ENCODE peak calls at places on chromosomes 2 and 18, in seven cellular contexts. T, H, V, R, P, K and B are unnamed samples.

GRCh38 chr2:146964494-146964893 is 880.3 kb upstream of the ACVR2A start:
- DNase-seq in T (no peak), P (no peak), V (no peak), K (no peak), H (no peak), R (no peak), B (no peak)

GRCh38 chr2:39512434-39512935 is 75.4 kb upstream of the MAP4K3 start:
- DNase-seq in V (peak), T (no peak), H (no peak), K (no peak), P (no peak), R (no peak), B (no peak)

GRCh38 chr2:181628590-181629585 is 28.0 kb downstream of the CERKL start:
- DNase-seq in K (no peak), V (no peak), R (no peak), T (no peak), H (no peak), P (no peak), B (no peak)

GRCh38 chr2:127174977-127175376 is 45.1 kb downstream of the CYP27C1 start:
- DNase-seq in V (peak), T (no peak), R (no peak), K (peak), P (no peak), H (no peak), B (peak)

GRCh38 chr2:239147376-239147775 is 253.4 kb downstream of the HDAC4 start:
- DNase-seq in T (no peak), R (no peak), P (no peak), V (no peak), H (no peak), K (no peak), B (peak)

GRCh38 chr2:33216508-33217182 is 259.8 kb upstream of the RASGRP3 start:
- DNase-seq in K (peak), R (no peak), T (no peak), P (no peak), V (peak), H (no peak), B (no peak)

GRCh38 chr2:15818186-15818795 is 122.1 kb upstream of the MYCN start:
- DNase-seq in T (no peak), P (no peak), V (no peak), K (no peak), R (no peak), H (no peak), B (no peak)

GRCh38 chr2:147242445-147242844 is 602.4 kb upstream of the ACVR2A start:
- DNase-seq in V (no peak), H (no peak), P (no peak), T (no peak), K (no peak), R (no peak), B (no peak)

DNA sequence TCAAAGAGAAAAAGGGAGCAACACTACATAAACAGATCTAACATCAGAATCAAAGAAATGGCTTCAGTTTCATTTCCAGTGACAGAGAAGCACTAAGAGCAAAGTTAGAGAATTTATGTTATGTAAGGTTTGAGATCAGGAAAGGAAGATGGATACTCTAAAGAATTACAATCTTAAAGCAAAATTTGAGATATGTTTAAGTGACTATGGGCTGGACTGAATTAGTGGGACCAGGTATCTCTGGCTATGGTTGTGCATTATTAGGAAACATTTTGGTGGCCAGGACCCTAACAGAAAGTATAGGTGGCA is 208.2 kb downstream of the CCDC178 start:
- DNase-seq in P (no peak), R (no peak), H (no peak), V (no peak), K (no peak), T (no peak), B (no peak)
- TF ChIP-seq CTCF in P (no peak), R (no peak), H (no peak), V (no peak), K (no peak), T (no peak), B (no peak)

DNA sequence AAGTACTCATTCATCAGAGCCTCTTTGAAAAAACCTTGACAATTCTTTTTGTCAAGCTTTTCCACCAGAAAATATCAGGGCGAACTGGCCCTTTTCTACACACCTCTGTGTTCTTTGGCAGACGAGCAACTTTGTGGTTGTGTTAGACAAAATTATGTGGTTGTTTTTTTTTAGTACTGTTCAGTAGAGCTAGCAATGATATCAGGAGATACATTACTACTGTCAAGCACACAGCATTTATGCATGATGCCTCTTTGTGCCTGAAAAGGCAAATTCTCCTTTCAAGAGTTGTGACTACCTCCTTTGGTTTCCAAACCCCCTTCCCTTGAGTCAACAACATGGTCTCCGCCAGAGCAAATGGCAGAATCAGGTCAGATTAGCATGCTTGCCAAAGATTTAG is 510.8 kb upstream of the NRP2 start:
- DNase-seq in V (no peak), R (peak), H (no peak), K (no peak), P (no peak), T (no peak), B (no peak)
- H3K4me3 ChIP-seq in V (no peak), R (no peak), H (no peak), K (no peak), P (no peak), T (no peak), B (no peak)

GRCh38 chr2:7609556-7610323 is 692.5 kb downstream of the RNF144A start:
- DNase-seq in K (no peak), R (no peak), V (no peak), P (no peak), T (no peak), H (no peak), B (no peak)
- TF ChIP-seq CTCF in K (no peak), R (no peak), V (no peak), P (no peak), T (no peak), H (no peak), B (no peak)

GRCh38 chr2:231482806-231483391 is 18.6 kb upstream of the NCL start:
- DNase-seq in H (peak), P (peak), R (peak), V (peak), T (peak), K (peak), B (peak)
- H3K4me3 ChIP-seq in H (peak), P (no peak), R (no peak), V (peak), T (peak), K (no peak), B (peak)